ENCODE peak calls at places on chromosomes 3 and 15, in six cellular contexts. One of them, this sample, is unnamed.

GRCh38 chr3:129257609-129258008 is 8.2 kb downstream of the COPG1 start:
- DNase-seq in stimulated activated CD8-positive, alpha-beta memory T cell treated with anti-CD3 and anti-CD28 coated beads, Interleukin-2, amount 100 ng/mL, for 48 hours: no peak
- DNase-seq in iris pigment epithelial cell: no peak
- DNase-seq in activated CD8-positive, alpha-beta memory T cell treated with anti-CD3 and anti-CD28 coated beads for 48 hours: no peak
- DNase-seq in kidney epithelial cell: no peak
- DNase-seq in cardiac fibroblast: no peak
- DNase-seq in this sample: no peak

GRCh38 chr3:127123533-127123932 is 69.4 kb upstream of the PRR23E start:
- DNase-seq in stimulated activated CD8-positive, alpha-beta memory T cell treated with anti-CD3 and anti-CD28 coated beads, Interleukin-2, amount 100 ng/mL, for 48 hours: no peak
- DNase-seq in iris pigment epithelial cell: no peak
- DNase-seq in activated CD8-positive, alpha-beta memory T cell treated with anti-CD3 and anti-CD28 coated beads for 48 hours: no peak
- DNase-seq in kidney epithelial cell: no peak
- DNase-seq in cardiac fibroblast: no peak
- DNase-seq in this sample: no peak

GRCh38 chr15:32818758-32819405 is 101.1 kb downstream of the GREM1 start:
- DNase-seq in stimulated activated CD8-positive, alpha-beta memory T cell treated with anti-CD3 and anti-CD28 coated beads, Interleukin-2, amount 100 ng/mL, for 48 hours: no peak
- DNase-seq in iris pigment epithelial cell: no peak
- DNase-seq in activated CD8-positive, alpha-beta memory T cell treated with anti-CD3 and anti-CD28 coated beads for 48 hours: no peak
- DNase-seq in kidney epithelial cell: peak
- DNase-seq in cardiac fibroblast: peak
- DNase-seq in this sample: no peak

GRCh38 chr15:48781481-48782081 is 29.3 kb downstream of the CEP152 start:
- DNase-seq in stimulated activated CD8-positive, alpha-beta memory T cell treated with anti-CD3 and anti-CD28 coated beads, Interleukin-2, amount 100 ng/mL, for 48 hours: no peak
- DNase-seq in iris pigment epithelial cell: no peak
- DNase-seq in activated CD8-positive, alpha-beta memory T cell treated with anti-CD3 and anti-CD28 coated beads for 48 hours: no peak
- DNase-seq in kidney epithelial cell: no peak
- DNase-seq in cardiac fibroblast: no peak
- DNase-seq in this sample: no peak

GRCh38 chr3:194554488-194555098 is 67.8 kb upstream of the ATP13A3 start:
- DNase-seq in stimulated activated CD8-positive, alpha-beta memory T cell treated with anti-CD3 and anti-CD28 coated beads, Interleukin-2, amount 100 ng/mL, for 48 hours: no peak
- DNase-seq in iris pigment epithelial cell: no peak
- DNase-seq in activated CD8-positive, alpha-beta memory T cell treated with anti-CD3 and anti-CD28 coated beads for 48 hours: no peak
- DNase-seq in kidney epithelial cell: no peak
- DNase-seq in cardiac fibroblast: peak
- DNase-seq in this sample: no peak

GRCh38 chr15:101210466-101210865 is 41.4 kb downstream of the CHSY1 start:
- DNase-seq in stimulated activated CD8-positive, alpha-beta memory T cell treated with anti-CD3 and anti-CD28 coated beads, Interleukin-2, amount 100 ng/mL, for 48 hours: no peak
- DNase-seq in iris pigment epithelial cell: no peak
- DNase-seq in activated CD8-positive, alpha-beta memory T cell treated with anti-CD3 and anti-CD28 coated beads for 48 hours: no peak
- DNase-seq in kidney epithelial cell: no peak
- DNase-seq in cardiac fibroblast: peak
- DNase-seq in this sample: no peak

GRCh38 chr15:92808611-92809063 is 91.5 kb upstream of the CHD2 start:
- DNase-seq in stimulated activated CD8-positive, alpha-beta memory T cell treated with anti-CD3 and anti-CD28 coated beads, Interleukin-2, amount 100 ng/mL, for 48 hours: peak
- DNase-seq in iris pigment epithelial cell: peak
- DNase-seq in activated CD8-positive, alpha-beta memory T cell treated with anti-CD3 and anti-CD28 coated beads for 48 hours: no peak
- DNase-seq in kidney epithelial cell: no peak
- DNase-seq in cardiac fibroblast: no peak
- DNase-seq in this sample: no peak

GRCh38 chr15:91780387-91780786 is 73.1 kb upstream of the SLCO3A1 start:
- DNase-seq in stimulated activated CD8-positive, alpha-beta memory T cell treated with anti-CD3 and anti-CD28 coated beads, Interleukin-2, amount 100 ng/mL, for 48 hours: no peak
- DNase-seq in iris pigment epithelial cell: no peak
- DNase-seq in activated CD8-positive, alpha-beta memory T cell treated with anti-CD3 and anti-CD28 coated beads for 48 hours: no peak
- DNase-seq in kidney epithelial cell: no peak
- DNase-seq in cardiac fibroblast: no peak
- DNase-seq in this sample: no peak

GRCh38 chr15:89690276-89691218 is at the start of the genes PEX11A and WDR93:
- DNase-seq in stimulated activated CD8-positive, alpha-beta memory T cell treated with anti-CD3 and anti-CD28 coated beads, Interleukin-2, amount 100 ng/mL, for 48 hours: peak
- DNase-seq in iris pigment epithelial cell: peak
- DNase-seq in activated CD8-positive, alpha-beta memory T cell treated with anti-CD3 and anti-CD28 coated beads for 48 hours: peak
- DNase-seq in kidney epithelial cell: peak
- DNase-seq in cardiac fibroblast: peak
- DNase-seq in this sample: peak

GRCh38 chr3:8767667-8768363 is 1.6 kb downstream of the OXTR start:
- DNase-seq in stimulated activated CD8-positive, alpha-beta memory T cell treated with anti-CD3 and anti-CD28 coated beads, Interleukin-2, amount 100 ng/mL, for 48 hours: no peak
- DNase-seq in iris pigment epithelial cell: peak
- DNase-seq in activated CD8-positive, alpha-beta memory T cell treated with anti-CD3 and anti-CD28 coated beads for 48 hours: no peak
- DNase-seq in kidney epithelial cell: no peak
- DNase-seq in cardiac fibroblast: peak
- DNase-seq in this sample: no peak

GRCh38 chr3:38111201-38111600 is 25.7 kb downstream of the ACAA1 start:
- DNase-seq in stimulated activated CD8-positive, alpha-beta memory T cell treated with anti-CD3 and anti-CD28 coated beads, Interleukin-2, amount 100 ng/mL, for 48 hours: no peak
- DNase-seq in iris pigment epithelial cell: no peak
- DNase-seq in activated CD8-positive, alpha-beta memory T cell treated with anti-CD3 and anti-CD28 coated beads for 48 hours: no peak
- DNase-seq in kidney epithelial cell: no peak
- DNase-seq in cardiac fibroblast: no peak
- DNase-seq in this sample: no peak

GRCh38 chr15:31472636-31473383 is 146.2 kb downstream of the KLF13 start:
- DNase-seq in stimulated activated CD8-positive, alpha-beta memory T cell treated with anti-CD3 and anti-CD28 coated beads, Interleukin-2, amount 100 ng/mL, for 48 hours: no peak
- DNase-seq in iris pigment epithelial cell: peak
- DNase-seq in activated CD8-positive, alpha-beta memory T cell treated with anti-CD3 and anti-CD28 coated beads for 48 hours: peak
- DNase-seq in kidney epithelial cell: no peak
- DNase-seq in cardiac fibroblast: peak
- DNase-seq in this sample: peak

GRCh38 chr3:43034911-43035310 is 55.8 kb downstream of the GASK1A start:
- DNase-seq in stimulated activated CD8-positive, alpha-beta memory T cell treated with anti-CD3 and anti-CD28 coated beads, Interleukin-2, amount 100 ng/mL, for 48 hours: no peak
- DNase-seq in iris pigment epithelial cell: no peak
- DNase-seq in activated CD8-positive, alpha-beta memory T cell treated with anti-CD3 and anti-CD28 coated beads for 48 hours: no peak
- DNase-seq in kidney epithelial cell: no peak
- DNase-seq in cardiac fibroblast: no peak
- DNase-seq in this sample: no peak

GRCh38 chr3:15279671-15280402 is 52.5 kb downstream of the SH3BP5 start:
- DNase-seq in stimulated activated CD8-positive, alpha-beta memory T cell treated with anti-CD3 and anti-CD28 coated beads, Interleukin-2, amount 100 ng/mL, for 48 hours: no peak
- DNase-seq in iris pigment epithelial cell: no peak
- DNase-seq in activated CD8-positive, alpha-beta memory T cell treated with anti-CD3 and anti-CD28 coated beads for 48 hours: no peak
- DNase-seq in kidney epithelial cell: no peak
- DNase-seq in cardiac fibroblast: no peak
- DNase-seq in this sample: no peak

GRCh38 chr3:191380001-191380400 is 49.7 kb upstream of the UTS2B start:
- DNase-seq in stimulated activated CD8-positive, alpha-beta memory T cell treated with anti-CD3 and anti-CD28 coated beads, Interleukin-2, amount 100 ng/mL, for 48 hours: no peak
- DNase-seq in iris pigment epithelial cell: no peak
- DNase-seq in activated CD8-positive, alpha-beta memory T cell treated with anti-CD3 and anti-CD28 coated beads for 48 hours: no peak
- DNase-seq in kidney epithelial cell: no peak
- DNase-seq in cardiac fibroblast: no peak
- DNase-seq in this sample: no peak

GRCh38 chr15:100115711-100116090 is 226.1 kb downstream of the ADAMTS17 start:
- DNase-seq in stimulated activated CD8-positive, alpha-beta memory T cell treated with anti-CD3 and anti-CD28 coated beads, Interleukin-2, amount 100 ng/mL, for 48 hours: no peak
- DNase-seq in iris pigment epithelial cell: peak
- DNase-seq in activated CD8-positive, alpha-beta memory T cell treated with anti-CD3 and anti-CD28 coated beads for 48 hours: no peak
- DNase-seq in kidney epithelial cell: no peak
- DNase-seq in cardiac fibroblast: peak
- DNase-seq in this sample: no peak

GRCh38 chr3:99579246-99579645 is 59.1 kb upstream of the COL8A1 start:
- DNase-seq in stimulated activated CD8-positive, alpha-beta memory T cell treated with anti-CD3 and anti-CD28 coated beads, Interleukin-2, amount 100 ng/mL, for 48 hours: no peak
- DNase-seq in iris pigment epithelial cell: peak
- DNase-seq in activated CD8-positive, alpha-beta memory T cell treated with anti-CD3 and anti-CD28 coated beads for 48 hours: no peak
- DNase-seq in kidney epithelial cell: peak
- DNase-seq in cardiac fibroblast: peak
- DNase-seq in this sample: no peak

GRCh38 chr3:137300703-137301102 is 342.9 kb downstream of the IL20RB start:
- DNase-seq in stimulated activated CD8-positive, alpha-beta memory T cell treated with anti-CD3 and anti-CD28 coated beads, Interleukin-2, amount 100 ng/mL, for 48 hours: no peak
- DNase-seq in iris pigment epithelial cell: no peak
- DNase-seq in activated CD8-positive, alpha-beta memory T cell treated with anti-CD3 and anti-CD28 coated beads for 48 hours: no peak
- DNase-seq in kidney epithelial cell: no peak
- DNase-seq in cardiac fibroblast: no peak
- DNase-seq in this sample: no peak

GRCh38 chr3:4899654-4900236 is 79.5 kb upstream of the BHLHE40 start:
- DNase-seq in stimulated activated CD8-positive, alpha-beta memory T cell treated with anti-CD3 and anti-CD28 coated beads, Interleukin-2, amount 100 ng/mL, for 48 hours: no peak
- DNase-seq in iris pigment epithelial cell: peak
- DNase-seq in activated CD8-positive, alpha-beta memory T cell treated with anti-CD3 and anti-CD28 coated beads for 48 hours: no peak
- DNase-seq in kidney epithelial cell: no peak
- DNase-seq in cardiac fibroblast: no peak
- DNase-seq in this sample: no peak

GRCh38 chr15:68097029-68097428 is 42.9 kb downstream of the PIAS1 start:
- DNase-seq in stimulated activated CD8-positive, alpha-beta memory T cell treated with anti-CD3 and anti-CD28 coated beads, Interleukin-2, amount 100 ng/mL, for 48 hours: no peak
- DNase-seq in iris pigment epithelial cell: no peak
- DNase-seq in activated CD8-positive, alpha-beta memory T cell treated with anti-CD3 and anti-CD28 coated beads for 48 hours: no peak
- DNase-seq in kidney epithelial cell: no peak
- DNase-seq in cardiac fibroblast: peak
- DNase-seq in this sample: no peak

GRCh38 chr3:169240786-169241486 is 422.6 kb downstream of the MECOM start:
- DNase-seq in stimulated activated CD8-positive, alpha-beta memory T cell treated with anti-CD3 and anti-CD28 coated beads, Interleukin-2, amount 100 ng/mL, for 48 hours: no peak
- DNase-seq in iris pigment epithelial cell: no peak
- DNase-seq in activated CD8-positive, alpha-beta memory T cell treated with anti-CD3 and anti-CD28 coated beads for 48 hours: no peak
- DNase-seq in kidney epithelial cell: no peak
- DNase-seq in cardiac fibroblast: no peak
- DNase-seq in this sample: no peak

GRCh38 chr3:194688207-194688711 is 2.6 kb downstream of the FAM43A start:
- DNase-seq in stimulated activated CD8-positive, alpha-beta memory T cell treated with anti-CD3 and anti-CD28 coated beads, Interleukin-2, amount 100 ng/mL, for 48 hours: peak
- DNase-seq in iris pigment epithelial cell: no peak
- DNase-seq in activated CD8-positive, alpha-beta memory T cell treated with anti-CD3 and anti-CD28 coated beads for 48 hours: no peak
- DNase-seq in kidney epithelial cell: no peak
- DNase-seq in cardiac fibroblast: peak
- DNase-seq in this sample: no peak

GRCh38 chr3:197394464-197395321 is 96.3 kb upstream of the DLG1 start:
- DNase-seq in stimulated activated CD8-positive, alpha-beta memory T cell treated with anti-CD3 and anti-CD28 coated beads, Interleukin-2, amount 100 ng/mL, for 48 hours: peak
- DNase-seq in iris pigment epithelial cell: peak
- DNase-seq in activated CD8-positive, alpha-beta memory T cell treated with anti-CD3 and anti-CD28 coated beads for 48 hours: peak
- DNase-seq in kidney epithelial cell: peak
- DNase-seq in cardiac fibroblast: peak
- DNase-seq in this sample: no peak

GRCh38 chr15:66027268-66027806 is 158.0 kb downstream of the RAB11A start:
- DNase-seq in stimulated activated CD8-positive, alpha-beta memory T cell treated with anti-CD3 and anti-CD28 coated beads, Interleukin-2, amount 100 ng/mL, for 48 hours: no peak
- DNase-seq in iris pigment epithelial cell: peak
- DNase-seq in activated CD8-positive, alpha-beta memory T cell treated with anti-CD3 and anti-CD28 coated beads for 48 hours: no peak
- DNase-seq in kidney epithelial cell: peak
- DNase-seq in cardiac fibroblast: no peak
- DNase-seq in this sample: no peak

GRCh38 chr3:161104561-161105551 is at the start of gene B3GALNT1:
- DNase-seq in stimulated activated CD8-positive, alpha-beta memory T cell treated with anti-CD3 and anti-CD28 coated beads, Interleukin-2, amount 100 ng/mL, for 48 hours: peak
- DNase-seq in iris pigment epithelial cell: peak
- DNase-seq in activated CD8-positive, alpha-beta memory T cell treated with anti-CD3 and anti-CD28 coated beads for 48 hours: no peak
- DNase-seq in kidney epithelial cell: peak
- DNase-seq in cardiac fibroblast: peak
- DNase-seq in this sample: no peak

GRCh38 chr3:29183346-29184087 is 97.4 kb upstream of the RBMS3 start:
- DNase-seq in stimulated activated CD8-positive, alpha-beta memory T cell treated with anti-CD3 and anti-CD28 coated beads, Interleukin-2, amount 100 ng/mL, for 48 hours: peak
- DNase-seq in iris pigment epithelial cell: peak
- DNase-seq in activated CD8-positive, alpha-beta memory T cell treated with anti-CD3 and anti-CD28 coated beads for 48 hours: no peak
- DNase-seq in kidney epithelial cell: no peak
- DNase-seq in cardiac fibroblast: peak
- DNase-seq in this sample: no peak

GRCh38 chr3:32951410-32951811 is at the start of gene CCR4:
- DNase-seq in stimulated activated CD8-positive, alpha-beta memory T cell treated with anti-CD3 and anti-CD28 coated beads, Interleukin-2, amount 100 ng/mL, for 48 hours: peak
- DNase-seq in iris pigment epithelial cell: no peak
- DNase-seq in activated CD8-positive, alpha-beta memory T cell treated with anti-CD3 and anti-CD28 coated beads for 48 hours: no peak
- DNase-seq in kidney epithelial cell: no peak
- DNase-seq in cardiac fibroblast: peak
- DNase-seq in this sample: peak

GRCh38 chr15:74383695-74384565 is 16.5 kb upstream of the CYP11A1 start:
- DNase-seq in stimulated activated CD8-positive, alpha-beta memory T cell treated with anti-CD3 and anti-CD28 coated beads, Interleukin-2, amount 100 ng/mL, for 48 hours: no peak
- DNase-seq in iris pigment epithelial cell: peak
- DNase-seq in activated CD8-positive, alpha-beta memory T cell treated with anti-CD3 and anti-CD28 coated beads for 48 hours: no peak
- DNase-seq in kidney epithelial cell: no peak
- DNase-seq in cardiac fibroblast: peak
- DNase-seq in this sample: no peak

GRCh38 chr3:71621802-71622537 is 38.4 kb upstream of the FOXP1 start:
- DNase-seq in stimulated activated CD8-positive, alpha-beta memory T cell treated with anti-CD3 and anti-CD28 coated beads, Interleukin-2, amount 100 ng/mL, for 48 hours: no peak
- DNase-seq in iris pigment epithelial cell: no peak
- DNase-seq in activated CD8-positive, alpha-beta memory T cell treated with anti-CD3 and anti-CD28 coated beads for 48 hours: no peak
- DNase-seq in kidney epithelial cell: no peak
- DNase-seq in cardiac fibroblast: no peak
- DNase-seq in this sample: no peak

GRCh38 chr15:78206326-78207109 is 27.8 kb downstream of the ACSBG1 start:
- DNase-seq in stimulated activated CD8-positive, alpha-beta memory T cell treated with anti-CD3 and anti-CD28 coated beads, Interleukin-2, amount 100 ng/mL, for 48 hours: no peak
- DNase-seq in iris pigment epithelial cell: peak
- DNase-seq in activated CD8-positive, alpha-beta memory T cell treated with anti-CD3 and anti-CD28 coated beads for 48 hours: no peak
- DNase-seq in kidney epithelial cell: no peak
- DNase-seq in cardiac fibroblast: peak
- DNase-seq in this sample: no peak

GRCh38 chr3:177263615-177264365 is 66.5 kb upstream of the TBL1XR1 start:
- DNase-seq in stimulated activated CD8-positive, alpha-beta memory T cell treated with anti-CD3 and anti-CD28 coated beads, Interleukin-2, amount 100 ng/mL, for 48 hours: no peak
- DNase-seq in iris pigment epithelial cell: peak
- DNase-seq in activated CD8-positive, alpha-beta memory T cell treated with anti-CD3 and anti-CD28 coated beads for 48 hours: no peak
- DNase-seq in kidney epithelial cell: no peak
- DNase-seq in cardiac fibroblast: peak
- DNase-seq in this sample: no peak

GRCh38 chr3:120855665-120856437 is 52.2 kb upstream of the STXBP5L start:
- DNase-seq in stimulated activated CD8-positive, alpha-beta memory T cell treated with anti-CD3 and anti-CD28 coated beads, Interleukin-2, amount 100 ng/mL, for 48 hours: no peak
- DNase-seq in iris pigment epithelial cell: peak
- DNase-seq in activated CD8-positive, alpha-beta memory T cell treated with anti-CD3 and anti-CD28 coated beads for 48 hours: no peak
- DNase-seq in kidney epithelial cell: peak
- DNase-seq in cardiac fibroblast: peak
- DNase-seq in this sample: no peak

GRCh38 chr15:42133892-42134502 is 22.4 kb downstream of the PLA2G4F start:
- DNase-seq in stimulated activated CD8-positive, alpha-beta memory T cell treated with anti-CD3 and anti-CD28 coated beads, Interleukin-2, amount 100 ng/mL, for 48 hours: peak
- DNase-seq in iris pigment epithelial cell: peak
- DNase-seq in activated CD8-positive, alpha-beta memory T cell treated with anti-CD3 and anti-CD28 coated beads for 48 hours: peak
- DNase-seq in kidney epithelial cell: no peak
- DNase-seq in cardiac fibroblast: peak
- DNase-seq in this sample: peak

GRCh38 chr3:139518296-139518695 is 21.2 kb downstream of the RBP1 start:
- DNase-seq in stimulated activated CD8-positive, alpha-beta memory T cell treated with anti-CD3 and anti-CD28 coated beads, Interleukin-2, amount 100 ng/mL, for 48 hours: no peak
- DNase-seq in iris pigment epithelial cell: no peak
- DNase-seq in activated CD8-positive, alpha-beta memory T cell treated with anti-CD3 and anti-CD28 coated beads for 48 hours: no peak
- DNase-seq in kidney epithelial cell: no peak
- DNase-seq in cardiac fibroblast: no peak
- DNase-seq in this sample: no peak

GRCh38 chr3:35946121-35946856 is 307.0 kb downstream of the ARPP21 start:
- DNase-seq in stimulated activated CD8-positive, alpha-beta memory T cell treated with anti-CD3 and anti-CD28 coated beads, Interleukin-2, amount 100 ng/mL, for 48 hours: no peak
- DNase-seq in iris pigment epithelial cell: peak
- DNase-seq in activated CD8-positive, alpha-beta memory T cell treated with anti-CD3 and anti-CD28 coated beads for 48 hours: no peak
- DNase-seq in kidney epithelial cell: no peak
- DNase-seq in cardiac fibroblast: peak
- DNase-seq in this sample: no peak

GRCh38 chr3:133965033-133965570 is 64.6 kb downstream of the SLCO2A1 start:
- DNase-seq in stimulated activated CD8-positive, alpha-beta memory T cell treated with anti-CD3 and anti-CD28 coated beads, Interleukin-2, amount 100 ng/mL, for 48 hours: no peak
- DNase-seq in iris pigment epithelial cell: no peak
- DNase-seq in activated CD8-positive, alpha-beta memory T cell treated with anti-CD3 and anti-CD28 coated beads for 48 hours: no peak
- DNase-seq in kidney epithelial cell: no peak
- DNase-seq in cardiac fibroblast: peak
- DNase-seq in this sample: no peak

GRCh38 chr3:99777210-99777549 is 40.5 kb upstream of the CMSS1 start:
- DNase-seq in stimulated activated CD8-positive, alpha-beta memory T cell treated with anti-CD3 and anti-CD28 coated beads, Interleukin-2, amount 100 ng/mL, for 48 hours: no peak
- DNase-seq in iris pigment epithelial cell: no peak
- DNase-seq in activated CD8-positive, alpha-beta memory T cell treated with anti-CD3 and anti-CD28 coated beads for 48 hours: no peak
- DNase-seq in kidney epithelial cell: no peak
- DNase-seq in cardiac fibroblast: no peak
- DNase-seq in this sample: no peak

GRCh38 chr15:31482122-31482922 is 155.7 kb downstream of the KLF13 start:
- DNase-seq in stimulated activated CD8-positive, alpha-beta memory T cell treated with anti-CD3 and anti-CD28 coated beads, Interleukin-2, amount 100 ng/mL, for 48 hours: no peak
- DNase-seq in iris pigment epithelial cell: no peak
- DNase-seq in activated CD8-positive, alpha-beta memory T cell treated with anti-CD3 and anti-CD28 coated beads for 48 hours: no peak
- DNase-seq in kidney epithelial cell: no peak
- DNase-seq in cardiac fibroblast: no peak
- DNase-seq in this sample: no peak

This sample was measured in CD4-positive, alpha-beta T cell.